ENCODE peak calls at places on chromosomes 7 and 10, in seven cellular contexts. One of them, this sample, is unnamed.

GRCh38 chr7:69373171-69374035 is 224.9 kb upstream of the AUTS2 start:
- DNase-seq in adrenal gland: no peak
- DNase-seq in heart left ventricle: no peak
- DNase-seq in GM12892: no peak
- DNase-seq in K562: no peak
- DNase-seq in NB4: peak
- DNase-seq in IMR-90: no peak
- DNase-seq in this sample: no peak

GRCh38 chr7:140661124-140661523 is 11.6 kb upstream of the ADCK2 start:
- DNase-seq in adrenal gland: no peak
- DNase-seq in heart left ventricle: no peak
- DNase-seq in GM12892: no peak
- DNase-seq in K562: no peak
- DNase-seq in NB4: no peak
- DNase-seq in IMR-90: peak
- DNase-seq in this sample: no peak

GRCh38 chr7:31488562-31489203 is 25.2 kb upstream of the ITPRID1 start:
- DNase-seq in adrenal gland: peak
- DNase-seq in heart left ventricle: no peak
- DNase-seq in GM12892: peak
- DNase-seq in K562: peak
- DNase-seq in NB4: peak
- DNase-seq in IMR-90: no peak
- DNase-seq in this sample: peak

GRCh38 chr10:129759214-129760002 is 204.7 kb downstream of the EBF3 start:
- DNase-seq in adrenal gland: peak
- DNase-seq in heart left ventricle: no peak
- DNase-seq in GM12892: no peak
- DNase-seq in K562: no peak
- DNase-seq in NB4: no peak
- DNase-seq in IMR-90: no peak
- DNase-seq in this sample: no peak

GRCh38 chr7:114644455-114644854 is 229.8 kb downstream of the FOXP2 start:
- DNase-seq in adrenal gland: no peak
- DNase-seq in heart left ventricle: no peak
- DNase-seq in GM12892: no peak
- DNase-seq in K562: no peak
- DNase-seq in NB4: no peak
- DNase-seq in IMR-90: no peak
- DNase-seq in this sample: no peak

GRCh38 chr10:49220031-49220430 is 31.8 kb upstream of the TMEM273 start:
- DNase-seq in adrenal gland: no peak
- DNase-seq in heart left ventricle: no peak
- DNase-seq in GM12892: no peak
- DNase-seq in K562: no peak
- DNase-seq in NB4: no peak
- DNase-seq in IMR-90: peak
- DNase-seq in this sample: no peak

GRCh38 chr7:18228686-18229085 is 201.0 kb upstream of the PRPS1L1 start:
- DNase-seq in adrenal gland: no peak
- DNase-seq in heart left ventricle: no peak
- DNase-seq in GM12892: no peak
- DNase-seq in K562: no peak
- DNase-seq in NB4: no peak
- DNase-seq in IMR-90: no peak
- DNase-seq in this sample: no peak

GRCh38 chr10:127872011-127872741 is 20.6 kb downstream of the CLRN3 start:
- DNase-seq in adrenal gland: no peak
- DNase-seq in heart left ventricle: no peak
- DNase-seq in GM12892: no peak
- DNase-seq in K562: no peak
- DNase-seq in NB4: no peak
- DNase-seq in IMR-90: peak
- DNase-seq in this sample: no peak

GRCh38 chr10:43348511-43349312 is 22.7 kb upstream of the FXYD4 start:
- DNase-seq in adrenal gland: peak
- DNase-seq in heart left ventricle: peak
- DNase-seq in GM12892: peak
- DNase-seq in K562: peak
- DNase-seq in NB4: peak
- DNase-seq in IMR-90: peak
- DNase-seq in this sample: peak

GRCh38 chr7:20784311-20785210 is 2.1 kb downstream of the SP8 start:
- DNase-seq in adrenal gland: no peak
- DNase-seq in heart left ventricle: no peak
- DNase-seq in GM12892: peak
- DNase-seq in K562: no peak
- DNase-seq in NB4: no peak
- DNase-seq in IMR-90: no peak
- DNase-seq in this sample: peak

GRCh38 chr10:133261726-133262325 is 14.8 kb downstream of the ADAM8 start:
- DNase-seq in adrenal gland: peak
- DNase-seq in heart left ventricle: peak
- DNase-seq in GM12892: peak
- DNase-seq in K562: peak
- DNase-seq in NB4: peak
- DNase-seq in IMR-90: peak
- DNase-seq in this sample: peak

GRCh38 chr7:43552122-43552521 is 30.8 kb upstream of the STK17A start:
- DNase-seq in adrenal gland: no peak
- DNase-seq in heart left ventricle: no peak
- DNase-seq in GM12892: no peak
- DNase-seq in K562: no peak
- DNase-seq in NB4: no peak
- DNase-seq in IMR-90: no peak
- DNase-seq in this sample: no peak

GRCh38 chr10:31262672-31263071 is 56.3 kb upstream of the ZEB1 start:
- DNase-seq in adrenal gland: peak
- DNase-seq in heart left ventricle: no peak
- DNase-seq in GM12892: no peak
- DNase-seq in K562: no peak
- DNase-seq in NB4: no peak
- DNase-seq in IMR-90: peak
- DNase-seq in this sample: no peak

GRCh38 chr7:56106108-56107073 is at the start of gene CHCHD2:
- DNase-seq in adrenal gland: peak
- DNase-seq in heart left ventricle: peak
- DNase-seq in GM12892: peak
- DNase-seq in K562: peak
- DNase-seq in NB4: peak
- DNase-seq in IMR-90: peak
- DNase-seq in this sample: peak
- TF ChIP-seq POLR2A in adrenal gland: peak
- TF ChIP-seq POLR2A in heart left ventricle: peak
- TF ChIP-seq POLR2A in GM12892: peak
- TF ChIP-seq POLR2A in K562: peak
- TF ChIP-seq POLR2A in NB4: peak
- TF ChIP-seq POLR2A in IMR-90: peak
- TF ChIP-seq POLR2A in this sample: peak

DNA sequence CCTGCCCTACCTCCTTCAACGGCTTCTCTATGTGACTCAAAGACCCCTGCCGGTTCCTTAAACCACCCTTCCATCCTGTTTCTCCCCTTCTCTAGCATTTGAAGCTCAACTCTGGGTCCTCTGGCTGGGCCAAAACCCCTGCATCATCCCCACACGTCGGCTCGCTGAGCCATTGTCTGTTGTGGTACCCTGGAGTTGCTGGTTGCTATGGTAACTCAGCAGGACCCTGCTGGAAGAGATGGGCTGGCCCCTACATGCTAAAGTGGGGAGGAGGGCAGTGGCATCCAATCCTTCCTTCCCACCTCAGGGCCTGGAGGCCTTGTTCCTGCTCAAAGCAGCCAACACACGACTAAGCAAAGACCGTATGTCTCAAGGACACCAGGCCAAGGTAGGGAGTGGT is 452.5 kb downstream of the PLXNA4 start:
- DNase-seq in adrenal gland: no peak
- DNase-seq in heart left ventricle: no peak
- DNase-seq in GM12892: no peak
- DNase-seq in K562: no peak
- DNase-seq in NB4: no peak
- DNase-seq in IMR-90: no peak
- DNase-seq in this sample: no peak
- TF ChIP-seq POLR2A in adrenal gland: no peak
- TF ChIP-seq POLR2A in heart left ventricle: no peak
- TF ChIP-seq POLR2A in GM12892: no peak
- TF ChIP-seq POLR2A in K562: no peak
- TF ChIP-seq POLR2A in NB4: no peak
- TF ChIP-seq POLR2A in IMR-90: no peak
- TF ChIP-seq POLR2A in this sample: no peak

GRCh38 chr7:73734619-73735525 is 3.7 kb downstream of the ABHD11 start:
- DNase-seq in adrenal gland: peak
- DNase-seq in heart left ventricle: peak
- DNase-seq in GM12892: peak
- DNase-seq in K562: peak
- DNase-seq in NB4: peak
- DNase-seq in IMR-90: peak
- DNase-seq in this sample: peak
- TF ChIP-seq POLR2A in adrenal gland: no peak
- TF ChIP-seq POLR2A in heart left ventricle: peak
- TF ChIP-seq POLR2A in GM12892: peak
- TF ChIP-seq POLR2A in K562: peak
- TF ChIP-seq POLR2A in NB4: peak
- TF ChIP-seq POLR2A in IMR-90: no peak
- TF ChIP-seq POLR2A in this sample: peak

DNA sequence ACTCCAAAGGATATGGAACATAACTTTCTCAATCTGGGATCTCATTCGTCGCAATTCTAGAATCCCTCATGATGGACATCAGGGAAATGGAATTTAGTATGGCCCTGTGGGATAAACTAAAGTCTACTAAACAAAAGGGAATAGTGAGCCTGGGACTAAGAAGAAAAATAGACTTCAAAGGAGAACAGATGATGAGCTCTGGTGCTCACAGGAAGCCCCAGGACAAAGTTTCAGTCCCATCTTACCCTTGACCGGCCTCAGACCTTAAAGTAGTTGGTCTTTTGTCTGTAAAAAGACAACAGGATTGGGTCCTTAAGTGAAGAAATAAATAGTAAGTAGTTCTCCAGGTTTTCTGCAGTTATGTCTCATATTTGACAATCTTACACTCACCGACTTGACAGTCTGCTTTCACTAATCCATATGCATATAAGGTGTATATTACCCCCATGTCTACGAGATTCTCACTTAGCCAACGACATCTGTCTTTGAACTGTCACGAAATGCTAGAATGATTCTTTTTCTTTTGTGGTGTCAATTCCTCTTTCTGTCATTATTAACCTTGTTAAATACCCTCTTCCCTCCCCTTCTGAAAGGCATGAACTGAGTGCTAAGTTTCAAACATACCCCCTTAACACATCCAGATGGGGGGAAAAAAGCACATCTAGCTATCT is 10.9 kb upstream of the IKZF1 start:
- DNase-seq in adrenal gland: no peak
- DNase-seq in heart left ventricle: no peak
- DNase-seq in GM12892: no peak
- DNase-seq in K562: no peak
- DNase-seq in NB4: no peak
- DNase-seq in IMR-90: no peak
- DNase-seq in this sample: no peak
- TF ChIP-seq POLR2A in adrenal gland: no peak
- TF ChIP-seq POLR2A in heart left ventricle: no peak
- TF ChIP-seq POLR2A in GM12892: no peak
- TF ChIP-seq POLR2A in K562: no peak
- TF ChIP-seq POLR2A in NB4: no peak
- TF ChIP-seq POLR2A in IMR-90: no peak
- TF ChIP-seq POLR2A in this sample: no peak

DNA sequence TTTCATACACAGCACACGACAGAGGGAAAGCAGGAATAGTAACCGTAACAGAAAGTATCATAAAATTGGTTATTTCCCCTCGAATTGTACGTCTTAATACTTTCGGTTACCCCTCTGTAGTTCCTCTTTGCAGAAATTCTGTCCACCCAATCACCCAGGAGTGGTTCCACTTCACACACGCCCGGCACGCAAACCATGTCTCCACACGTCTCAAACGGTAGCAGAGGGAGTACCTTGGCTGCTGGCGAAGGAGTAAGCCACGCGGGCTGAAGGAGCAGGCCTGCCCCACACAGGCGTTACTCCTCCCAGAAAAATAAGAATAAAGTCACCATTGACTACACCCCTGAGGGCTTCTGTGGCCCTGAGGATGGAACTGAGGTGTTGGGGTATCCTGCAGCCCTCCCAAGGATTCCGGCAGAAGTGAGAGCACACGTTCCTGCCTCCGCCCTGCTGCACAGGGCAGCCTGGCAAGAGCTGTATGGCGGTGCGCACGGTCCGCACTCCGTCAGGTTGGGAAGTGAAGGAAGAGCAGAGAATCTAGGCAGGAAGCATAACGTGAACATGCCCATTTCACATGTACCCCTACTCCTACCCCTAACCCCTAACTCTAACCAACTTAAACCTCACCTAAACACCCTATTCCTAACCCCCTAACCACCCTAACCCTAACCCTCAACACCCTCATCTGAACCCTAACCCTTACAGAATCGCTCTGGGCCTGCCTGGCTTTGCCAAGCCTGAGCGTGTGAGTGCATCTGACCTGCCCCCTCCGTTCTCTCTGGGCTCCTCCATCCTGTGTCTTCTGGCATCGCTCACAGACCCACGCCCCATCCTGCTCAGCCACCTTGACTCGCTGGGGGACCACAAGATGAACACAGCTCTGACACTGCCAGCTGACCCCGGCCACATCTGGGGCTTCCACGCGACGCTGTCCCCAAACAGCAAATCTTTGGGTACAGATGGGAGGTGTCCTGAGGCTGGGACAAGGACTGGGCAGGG is 18.2 kb downstream of the GPR146 start:
- DNase-seq in adrenal gland: no peak
- DNase-seq in heart left ventricle: no peak
- DNase-seq in GM12892: peak
- DNase-seq in K562: no peak
- DNase-seq in NB4: no peak
- DNase-seq in IMR-90: no peak
- DNase-seq in this sample: no peak
- TF ChIP-seq POLR2A in adrenal gland: no peak
- TF ChIP-seq POLR2A in heart left ventricle: no peak
- TF ChIP-seq POLR2A in GM12892: peak
- TF ChIP-seq POLR2A in K562: no peak
- TF ChIP-seq POLR2A in NB4: no peak
- TF ChIP-seq POLR2A in IMR-90: no peak
- TF ChIP-seq POLR2A in this sample: no peak

GRCh38 chr10:119207367-119207668 is at the start of gene GRK5:
- DNase-seq in adrenal gland: peak
- DNase-seq in heart left ventricle: peak
- DNase-seq in GM12892: peak
- DNase-seq in K562: peak
- DNase-seq in NB4: peak
- DNase-seq in IMR-90: peak
- DNase-seq in this sample: peak
- TF ChIP-seq POLR2A in adrenal gland: peak
- TF ChIP-seq POLR2A in heart left ventricle: peak
- TF ChIP-seq POLR2A in GM12892: peak
- TF ChIP-seq POLR2A in K562: no peak
- TF ChIP-seq POLR2A in NB4: peak
- TF ChIP-seq POLR2A in IMR-90: peak
- TF ChIP-seq POLR2A in this sample: no peak

GRCh38 chr7:27202018-27202740 is 2.3 kb upstream of the HOXA13 start:
- DNase-seq in adrenal gland: peak
- DNase-seq in heart left ventricle: no peak
- DNase-seq in GM12892: no peak
- DNase-seq in K562: no peak
- DNase-seq in NB4: no peak
- DNase-seq in IMR-90: no peak
- DNase-seq in this sample: no peak
- TF ChIP-seq POLR2A in adrenal gland: no peak
- TF ChIP-seq POLR2A in heart left ventricle: no peak
- TF ChIP-seq POLR2A in GM12892: no peak
- TF ChIP-seq POLR2A in K562: no peak
- TF ChIP-seq POLR2A in NB4: no peak
- TF ChIP-seq POLR2A in IMR-90: no peak
- TF ChIP-seq POLR2A in this sample: no peak

This sample was measured in erythroblast.